ENCODE peak calls at places on chromosome 18, in five cellular contexts. A is KG1, K is hypothalamus, B is caudate nucleus, F is Right ventricle myocardium inferior. M is an unnamed sample.

GRCh38 chr18:79395761-79396404 is at the start of gene NFATC1:
- DNase-seq in A (no peak), K (peak; percentile 59), B (no peak), F (peak; percentile 89), M (peak; percentile 92)

GRCh38 chr18:63207154-63207790 is 112.3 kb downstream of the BCL2 start:
- DNase-seq in A (no peak), K (no peak), B (no peak), F (no peak), M (no peak)

GRCh38 chr18:34760444-34760843 is 50.3 kb downstream of the DTNA start:
- DNase-seq in A (no peak), K (no peak), B (no peak), F (no peak), M (peak; percentile 64)

GRCh38 chr18:12868576-12868975 is 15.5 kb downstream of the PTPN2 start:
- DNase-seq in A (no peak), K (no peak), B (no peak), F (no peak), M (no peak)

GRCh38 chr18:76450912-76451421 is 44.1 kb downstream of the ZNF516 start:
- DNase-seq in A (peak; percentile 15), K (no peak), B (no peak), F (no peak), M (peak; percentile 86)

GRCh38 chr18:25456284-25456683 is 104.3 kb upstream of the ZNF521 start:
- DNase-seq in A (no peak), K (no peak), B (no peak), F (no peak), M (peak; percentile 35)

GRCh38 chr18:49160075-49160930 is 209.5 kb upstream of the SMAD7 start:
- DNase-seq in A (no peak), K (no peak), B (no peak), F (no peak), M (no peak)

GRCh38 chr18:32048507-32049091 is 30.0 kb downstream of the RNF125 start:
- DNase-seq in A (peak; percentile 38), K (no peak), B (no peak), F (no peak), M (peak; percentile 28)

GRCh38 chr18:28236487-28236886 is 59.6 kb upstream of the CDH2 start:
- DNase-seq in A (no peak), K (no peak), B (no peak), F (no peak), M (no peak)

GRCh38 chr18:62437520-62438329 is 85.1 kb upstream of the ZCCHC2 start:
- DNase-seq in A (no peak), K (no peak), B (no peak), F (no peak), M (peak; percentile 56)

GRCh38 chr18:44741070-44741469 is 60.4 kb downstream of the SETBP1 start:
- DNase-seq in A (no peak), K (no peak), B (no peak), F (no peak), M (no peak)

GRCh38 chr18:13216092-13216582 is 2.4 kb upstream of the LDLRAD4 start:
- DNase-seq in A (peak; percentile 56), K (peak; percentile 63), B (no peak), F (peak; percentile 78), M (peak; percentile 81)

GRCh38 chr18:28963481-28963880 is 786.6 kb upstream of the CDH2 start:
- DNase-seq in A (no peak), K (no peak), B (no peak), F (no peak), M (no peak)

GRCh38 chr18:34342960-34343359 is 118.2 kb upstream of the NOL4 start:
- DNase-seq in A (no peak), K (no peak), B (no peak), F (no peak), M (no peak)